ENCODE peak calls at places on chromosomes 16 and 17, in four cellular contexts. Q is GM13976, H is adrenal gland, S is suprapubic skin. A is an unnamed sample.

GRCh38 chr17:3667366-3668278 is 756 bp downstream of the TAX1BP3 start:
- DNase-seq in Q (no peak), H (peak; percentile 91), S (peak; percentile 95), A (no peak)

GRCh38 chr17:67456103-67456502 is 79.0 kb downstream of the PITPNC1 start:
- DNase-seq in Q (peak; percentile 49), H (no peak), S (no peak), A (peak; percentile 32)

GRCh38 chr16:52976539-52977167 is 76.0 kb downstream of the CHD9NB start:
- DNase-seq in Q (peak; percentile 47), H (no peak), S (no peak), A (peak; percentile 42)

GRCh38 chr16:85088570-85089214 is 23.6 kb downstream of the CIBAR2 start:
- DNase-seq in Q (no peak), H (no peak), S (no peak), A (no peak)

GRCh38 chr17:32016231-32016630 is 9.0 kb downstream of the LRRC37B start:
- DNase-seq in Q (no peak), H (no peak), S (no peak), A (no peak)

GRCh38 chr16:88533945-88534641 is 36.1 kb upstream of the ZC3H18 start:
- DNase-seq in Q (peak; percentile 97), H (no peak), S (no peak), A (peak; percentile 99)

GRCh38 chr17:63486317-63487013 is 9.6 kb downstream of the ACE start:
- DNase-seq in Q (no peak), H (no peak), S (no peak), A (no peak)

GRCh38 chr16:30458561-30459394 is 13.1 kb upstream of the SEPHS2 start:
- DNase-seq in Q (peak; percentile 73), H (peak; percentile 53), S (no peak), A (peak; percentile 56)

GRCh38 chr17:73420897-73421296 is 109.1 kb upstream of the CDC42EP4 start:
- DNase-seq in Q (no peak), H (no peak), S (no peak), A (no peak)

GRCh38 chr16:22070361-22071351 is 21.7 kb upstream of the VWA3A start:
- DNase-seq in Q (no peak), H (no peak), S (no peak), A (no peak)

GRCh38 chr16:51753382-51753781 is 602.3 kb upstream of the SALL1 start:
- DNase-seq in Q (no peak), H (no peak), S (no peak), A (no peak)

GRCh38 chr17:40058151-40058784 is 4.1 kb upstream of the MED24 start:
- DNase-seq in Q (no peak), H (no peak), S (no peak), A (no peak)

GRCh38 chr17:62009220-62009619 is 55.9 kb downstream of the MED13 start:
- DNase-seq in Q (no peak), H (no peak), S (no peak), A (no peak)

GRCh38 chr17:3660311-3660891 is 8.0 kb downstream of the TAX1BP3 start:
- DNase-seq in Q (no peak), H (peak; percentile 87), S (no peak), A (no peak)

GRCh38 chr17:38587956-38588771 is 17.6 kb downstream of the SRCIN1 start:
- DNase-seq in Q (no peak), H (no peak), S (no peak), A (no peak)

GRCh38 chr16:50390914-50391700 is 22.3 kb upstream of the BRD7 start:
- DNase-seq in Q (no peak), H (peak; percentile 20), S (no peak), A (no peak)

GRCh38 chr17:57570740-57571344 is 174.3 kb downstream of the CCDC182 start:
- DNase-seq in Q (no peak), H (no peak), S (no peak), A (no peak)

GRCh38 chr17:43043306-43043705 is 18.3 kb downstream of the RND2 start:
- DNase-seq in Q (no peak), H (no peak), S (no peak), A (no peak)

GRCh38 chr17:68437979-68438877 is 19.1 kb downstream of the WIPI1 start:
- DNase-seq in Q (peak; percentile 64), H (peak; percentile 69), S (no peak), A (peak; percentile 43)

GRCh38 chr16:19377864-19378263 is 39.8 kb upstream of the TMC5 start:
- DNase-seq in Q (no peak), H (no peak), S (no peak), A (no peak)

GRCh38 chr17:40224707-40225092 is 5.6 kb downstream of the WIPF2 start:
- DNase-seq in Q (no peak), H (peak; percentile 73), S (no peak), A (no peak)

GRCh38 chr17:72400863-72401262 is 280.0 kb downstream of the SOX9 start:
- DNase-seq in Q (no peak), H (no peak), S (no peak), A (no peak)

GRCh38 chr16:46620265-46621005 is 744 bp downstream of the SHCBP1 start:
- DNase-seq in Q (peak; percentile 56), H (no peak), S (no peak), A (peak; percentile 51)

GRCh38 chr17:79071161-79071560 is 3.5 kb upstream of the ENGASE start:
- DNase-seq in Q (no peak), H (no peak), S (no peak), A (no peak)

GRCh38 chr17:80109713-80110446 is 8.5 kb downstream of the GAA start:
- DNase-seq in Q (no peak), H (no peak), S (peak; percentile 61), A (no peak)

GRCh38 chr16:81939164-81940067 is 71.9 kb downstream of the SDR42E1 start:
- DNase-seq in Q (peak; percentile 4), H (no peak), S (no peak), A (no peak)

GRCh38 chr16:15837761-15838160 is 19.1 kb downstream of the MYH11 start:
- DNase-seq in Q (no peak), H (no peak), S (no peak), A (no peak)

GRCh38 chr17:77827039-77827438 is 131.5 kb upstream of the TNRC6C start:
- DNase-seq in Q (no peak), H (no peak), S (peak; percentile 46), A (no peak)

GRCh38 chr17:39144414-39144813 is 7.0 kb downstream of the PLXDC1 start:
- DNase-seq in Q (no peak), H (peak; percentile 63), S (peak; percentile 94), A (no peak)

GRCh38 chr16:50298075-50298460 is 31.7 kb downstream of the ADCY7 start:
- DNase-seq in Q (no peak), H (no peak), S (peak; percentile 33), A (no peak)

GRCh38 chr16:4194661-4195060 is 47.2 kb downstream of the SRL start:
- DNase-seq in Q (no peak), H (no peak), S (no peak), A (no peak)

GRCh38 chr17:11140028-11140427 is 101.0 kb upstream of the SHISA6 start:
- DNase-seq in Q (no peak), H (no peak), S (no peak), A (no peak)

GRCh38 chr17:33038740-33039139 is 47.1 kb downstream of the SPACA3 start:
- DNase-seq in Q (peak; percentile 50), H (peak; percentile 59), S (no peak), A (no peak)

GRCh38 chr16:89300976-89301360 is 83.5 kb downstream of the ZNF778 start:
- DNase-seq in Q (no peak), H (no peak), S (no peak), A (no peak)

A was measured in GM13977.